ENCODE peak calls at places on chromosomes 1 and 21, in eight cellular contexts. A is activated CD4-positive, alpha-beta T cell treated with anti-CD3 and anti-CD28 coated beads for 36 hours; M is activated naive CD4-positive, alpha-beta T cell treated with anti-CD3 and anti-CD28 coated beads, Interleukin-2, amount 10 ng/mL, durations not matched to agents 7 days and 5 days; U is neural crest cell; Y is brain pericyte; W is stimulated activated CD4-positive, alpha-beta T cell treated with anti-CD3 and anti-CD28 coated beads, Interleukin-4, amount 100 ng/mL, for 24 hours; Q is MCF 10A; B is upper lobe of right lung. C is an unnamed sample.

GRCh38 chr1:24759492-24759891 is 14.2 kb downstream of the CLIC4 start:
- DNase-seq in A (no peak), M (no peak), U (no peak), Y (no peak), W (no peak), Q (no peak), B (no peak), C (no peak)

GRCh38 chr1:190474587-190475305 is 2.9 kb downstream of the BRINP3 start:
- DNase-seq in A (no peak), M (no peak), U (no peak), Y (no peak), W (no peak), Q (no peak), B (no peak), C (no peak)

GRCh38 chr1:247334378-247335133 is 2.9 kb upstream of the ZNF496 start:
- DNase-seq in A (peak), M (no peak), U (no peak), Y (no peak), W (no peak), Q (no peak), B (no peak), C (no peak)

GRCh38 chr1:44120398-44120949 is 1.9 kb downstream of the KLF17 start:
- DNase-seq in A (no peak), M (no peak), U (no peak), Y (no peak), W (no peak), Q (no peak), B (no peak), C (no peak)

GRCh38 chr1:192862271-192862670 is 53.4 kb downstream of the RGS2 start:
- DNase-seq in A (no peak), M (no peak), U (no peak), Y (no peak), W (no peak), Q (peak), B (no peak), C (no peak)

GRCh38 chr1:107228704-107229103 is 87.9 kb downstream of the NTNG1 start:
- DNase-seq in A (no peak), M (no peak), U (no peak), Y (no peak), W (no peak), Q (no peak), B (no peak), C (no peak)

GRCh38 chr1:41943717-41944116 is 25.0 kb upstream of the HIVEP3 start:
- DNase-seq in A (no peak), M (no peak), U (no peak), Y (no peak), W (no peak), Q (no peak), B (no peak), C (no peak)

GRCh38 chr1:42736571-42737200 is 3.4 kb downstream of the CLDN19 start:
- DNase-seq in A (no peak), M (no peak), U (no peak), Y (no peak), W (no peak), Q (no peak), B (no peak), C (no peak)

GRCh38 chr1:11736746-11737639 is 1.1 kb downstream of the AGTRAP start:
- DNase-seq in A (peak), M (peak), U (no peak), Y (no peak), W (peak), Q (peak), B (peak), C (peak)

GRCh38 chr1:197485790-197486189 is 217.7 kb downstream of the CRB1 start:
- DNase-seq in A (no peak), M (no peak), U (no peak), Y (no peak), W (no peak), Q (peak), B (no peak), C (no peak)

GRCh38 chr1:56297191-56297590 is 282.2 kb downstream of the PLPP3 start:
- DNase-seq in A (no peak), M (no peak), U (no peak), Y (no peak), W (no peak), Q (no peak), B (no peak), C (no peak)

GRCh38 chr1:21397813-21398188 is 42.1 kb upstream of the NBPF3 start:
- DNase-seq in A (peak), M (peak), U (peak), Y (no peak), W (peak), Q (no peak), B (no peak), C (peak)

GRCh38 chr1:37272626-37273025 is 201.8 kb upstream of the ZC3H12A start:
- DNase-seq in A (no peak), M (no peak), U (no peak), Y (no peak), W (no peak), Q (no peak), B (no peak), C (no peak)

GRCh38 chr1:27547220-27548116 is 56.5 kb downstream of the AHDC1 start:
- DNase-seq in A (no peak), M (no peak), U (no peak), Y (no peak), W (no peak), Q (no peak), B (no peak), C (no peak)

GRCh38 chr21:42463861-42464515 is 32.0 kb downstream of the RSPH1 start:
- DNase-seq in A (peak), M (peak), U (no peak), Y (no peak), W (peak), Q (peak), B (no peak), C (peak)

GRCh38 chr21:45543710-45544448 is 1.6 kb upstream of the SLC19A1 start:
- DNase-seq in A (peak), M (no peak), U (no peak), Y (no peak), W (no peak), Q (no peak), B (peak), C (peak)

GRCh38 chr1:152167835-152168534 is 9.0 kb upstream of the RPTN start:
- DNase-seq in A (no peak), M (no peak), U (no peak), Y (no peak), W (no peak), Q (peak), B (no peak), C (no peak)

GRCh38 chr1:240093120-240093961 is 1.7 kb downstream of the FMN2 start:
- DNase-seq in A (peak), M (no peak), U (peak), Y (no peak), W (no peak), Q (no peak), B (no peak), C (no peak)

GRCh38 chr1:248288385-248288784 is 10.6 kb upstream of the OR2T33 start:
- DNase-seq in A (no peak), M (no peak), U (no peak), Y (no peak), W (no peak), Q (no peak), B (no peak), C (no peak)

GRCh38 chr1:216270086-216270773 is 153.0 kb downstream of the USH2A start:
- DNase-seq in A (no peak), M (no peak), U (no peak), Y (no peak), W (no peak), Q (no peak), B (no peak), C (no peak)

GRCh38 chr1:227072991-227073390 is 132.9 kb downstream of the COQ8A start:
- DNase-seq in A (no peak), M (no peak), U (no peak), Y (no peak), W (no peak), Q (peak), B (no peak), C (no peak)

GRCh38 chr21:19759836-19760235 is 1238.4 kb upstream of the NCAM2 start:
- DNase-seq in A (no peak), M (no peak), U (no peak), Y (no peak), W (no peak), Q (no peak), B (no peak), C (no peak)

GRCh38 chr1:33588726-33589125 is 116.3 kb downstream of the ZSCAN20 start:
- DNase-seq in A (no peak), M (no peak), U (no peak), Y (no peak), W (no peak), Q (no peak), B (no peak), C (no peak)

GRCh38 chr1:41482001-41482765 is 2.3 kb downstream of the EDN2 start:
- DNase-seq in A (no peak), M (no peak), U (no peak), Y (no peak), W (no peak), Q (peak), B (peak), C (peak)

GRCh38 chr1:8241417-8242014 is 76.4 kb upstream of the SLC45A1 start:
- DNase-seq in A (no peak), M (no peak), U (no peak), Y (no peak), W (no peak), Q (no peak), B (no peak), C (no peak)

C was measured in lower lobe of right lung.